ENCODE peak calls at places on chromosomes 1 and 21, in six cellular contexts. Z is A549; R is neural progenitor cell; Y is SK-N-SH; I is IMR-90; S is CD8-positive, alpha-beta T cell. E is an unnamed sample. For H3K4me1, the result is how much of the 10 kb centered on the place peaks cover.

GRCh38 chr21:29187939-29188338 is 57.5 kb downstream of the MAP3K7CL start:
- DNase-seq in Z (no peak), R (no peak), Y (no peak), I (peak), S (no peak), E (no peak)

GRCh38 chr21:30104246-30104645 is 62.4 kb downstream of the CLDN17 start:
- DNase-seq in Z (no peak), R (no peak), Y (no peak), I (no peak), S (no peak), E (no peak)

GRCh38 chr1:8598060-8598724 is 219.2 kb downstream of the RERE start:
- DNase-seq in Z (no peak), R (peak), Y (peak), I (peak), S (no peak), E (no peak)

GRCh38 chr1:31064685-31065309 is 720 bp downstream of the PUM1 start:
- DNase-seq in Z (peak), R (no peak), Y (peak), I (peak), S (peak), E (no peak)

GRCh38 chr1:15106608-15107007 is 46.9 kb upstream of the TMEM51 start:
- DNase-seq in Z (no peak), R (no peak), Y (no peak), I (no peak), S (no peak), E (no peak)

GRCh38 chr1:211935448-211935970 is 99.8 kb downstream of the INTS7 start:
- DNase-seq in Z (no peak), R (no peak), Y (no peak), I (no peak), S (no peak), E (no peak)

GRCh38 chr1:193103759-193104495 is 1.3 kb downstream of the GLRX2 start:
- DNase-seq in Z (no peak), R (no peak), Y (no peak), I (no peak), S (no peak), E (no peak)

GRCh38 chr1:177585492-177586220 is 384.2 kb downstream of the SEC16B start:
- DNase-seq in Z (no peak), R (no peak), Y (no peak), I (no peak), S (no peak), E (no peak)

GRCh38 chr1:215568287-215568692 is 1.2 kb downstream of the KCTD3 start:
- DNase-seq in Z (peak), R (no peak), Y (peak), I (peak), S (no peak), E (no peak)

GRCh38 chr1:207822124-207822601 is 70.3 kb downstream of the CD46 start:
- DNase-seq in Z (no peak), R (no peak), Y (no peak), I (no peak), S (no peak), E (peak)

GRCh38 chr1:55931272-55931940 is 648.0 kb downstream of the PLPP3 start:
- DNase-seq in Z (no peak), R (no peak), Y (no peak), I (peak), S (no peak), E (no peak)

GRCh38 chr1:50667710-50668356 is 244.6 kb upstream of the DMRTA2 start:
- DNase-seq in Z (no peak), R (no peak), Y (no peak), I (peak), S (no peak), E (no peak)

GRCh38 chr1:217333939-217334338 is 297.0 kb downstream of the GPATCH2 start:
- DNase-seq in Z (peak), R (peak), Y (peak), I (peak), S (no peak), E (no peak)

GRCh38 chr1:185551008-185551407 is 183.2 kb upstream of the HMCN1 start:
- DNase-seq in Z (no peak), R (no peak), Y (no peak), I (no peak), S (no peak), E (peak)

GRCh38 chr1:68291763-68292384 is 59.6 kb upstream of the WLS start:
- DNase-seq in Z (no peak), R (no peak), Y (no peak), I (peak), S (no peak), E (no peak)

GRCh38 chr21:32083175-32083574 is 195.7 kb downstream of the MIS18A start:
- DNase-seq in Z (no peak), R (no peak), Y (peak), I (peak), S (no peak), E (no peak)

GRCh38 chr1:201361652-201362504 is 15.6 kb downstream of the TNNT2 start:
- DNase-seq in Z (peak), R (peak), Y (peak), I (peak), S (no peak), E (peak)

GRCh38 chr1:36087233-36088123 is 1.2 kb upstream of the ADPRS start:
- DNase-seq in Z (no peak), R (no peak), Y (no peak), I (no peak), S (no peak), E (peak)

GRCh38 chr1:241555526-241555925 is 23.3 kb downstream of the KMO start:
- DNase-seq in Z (no peak), R (no peak), Y (no peak), I (no peak), S (no peak), E (no peak)

GRCh38 chr1:39115271-39116110 is 89.0 kb upstream of the MACF1 start:
- DNase-seq in Z (no peak), R (no peak), Y (no peak), I (peak), S (no peak), E (no peak)
- H3K4me1 ChIP-seq in Z (half or more), R (under half), Y (under half), I (under half), S (under half), E (half or more)

GRCh38 chr1:59504281-59504680 is 207.4 kb downstream of the FGGY start:
- DNase-seq in Z (no peak), R (no peak), Y (no peak), I (no peak), S (no peak), E (no peak)
- TF ChIP-seq CTCF in Z (no peak), R (no peak), Y (no peak), I (no peak), S (no peak), E (no peak)

DNA sequence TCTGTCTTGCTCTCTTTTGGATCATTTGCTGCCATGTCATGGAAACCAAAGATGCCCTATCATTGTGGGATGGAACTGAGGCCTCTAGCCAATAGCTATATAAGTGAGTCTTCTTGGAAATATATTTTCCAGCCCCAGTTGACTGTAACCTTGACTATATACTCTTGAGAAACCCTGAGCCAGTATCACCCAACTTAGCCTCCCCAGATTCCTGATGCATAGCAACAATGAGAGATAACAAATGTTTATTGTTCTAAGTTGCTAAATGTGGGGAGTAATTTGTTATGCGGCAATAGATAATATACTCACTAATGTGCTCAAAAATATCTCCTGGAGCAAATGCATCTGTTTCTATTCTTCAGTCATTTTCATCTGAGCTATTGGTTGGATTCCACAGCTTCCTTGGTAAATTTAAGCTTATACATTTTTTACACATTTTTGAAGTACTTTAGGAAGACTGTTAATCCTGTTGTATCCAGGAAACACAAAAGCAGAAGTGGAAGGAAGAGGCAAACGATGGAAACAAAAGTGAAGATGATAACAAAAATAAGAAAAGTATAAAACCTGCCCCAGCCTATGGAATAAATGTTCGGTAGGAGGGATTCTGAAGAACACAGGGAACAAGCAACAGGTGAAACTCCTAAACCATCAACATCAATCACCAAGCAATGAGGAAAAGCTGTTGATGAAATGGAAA is 6.3 kb upstream of the SRRM1 start:
- DNase-seq in Z (no peak), R (no peak), Y (no peak), I (no peak), S (no peak), E (no peak)
- H3K4me1 ChIP-seq in Z (under half), R (under half), Y (under half), I (under half), S (under half), E (under half)

GRCh38 chr1:40438391-40439015 is 11.8 kb upstream of the ZFP69B start:
- DNase-seq in Z (peak), R (peak), Y (peak), I (peak), S (no peak), E (no peak)
- TF ChIP-seq CTCF in Z (peak), R (peak), Y (peak), I (peak), S (peak), E (peak)

GRCh38 chr1:66930823-66931174 is 6.0 kb downstream of the MIER1 start:
- DNase-seq in Z (no peak), R (no peak), Y (no peak), I (no peak), S (no peak), E (no peak)
- H3K4me1 ChIP-seq in Z (under half), R (under half), Y (under half), I (under half), S (under half), E (under half)

GRCh38 chr1:53592521-53592982 is 133.4 kb downstream of the DMRTB1 start:
- DNase-seq in Z (no peak), R (peak), Y (peak), I (peak), S (no peak), E (peak)
- TF ChIP-seq CTCF in Z (no peak), R (no peak), Y (no peak), I (peak), S (no peak), E (peak)

DNA sequence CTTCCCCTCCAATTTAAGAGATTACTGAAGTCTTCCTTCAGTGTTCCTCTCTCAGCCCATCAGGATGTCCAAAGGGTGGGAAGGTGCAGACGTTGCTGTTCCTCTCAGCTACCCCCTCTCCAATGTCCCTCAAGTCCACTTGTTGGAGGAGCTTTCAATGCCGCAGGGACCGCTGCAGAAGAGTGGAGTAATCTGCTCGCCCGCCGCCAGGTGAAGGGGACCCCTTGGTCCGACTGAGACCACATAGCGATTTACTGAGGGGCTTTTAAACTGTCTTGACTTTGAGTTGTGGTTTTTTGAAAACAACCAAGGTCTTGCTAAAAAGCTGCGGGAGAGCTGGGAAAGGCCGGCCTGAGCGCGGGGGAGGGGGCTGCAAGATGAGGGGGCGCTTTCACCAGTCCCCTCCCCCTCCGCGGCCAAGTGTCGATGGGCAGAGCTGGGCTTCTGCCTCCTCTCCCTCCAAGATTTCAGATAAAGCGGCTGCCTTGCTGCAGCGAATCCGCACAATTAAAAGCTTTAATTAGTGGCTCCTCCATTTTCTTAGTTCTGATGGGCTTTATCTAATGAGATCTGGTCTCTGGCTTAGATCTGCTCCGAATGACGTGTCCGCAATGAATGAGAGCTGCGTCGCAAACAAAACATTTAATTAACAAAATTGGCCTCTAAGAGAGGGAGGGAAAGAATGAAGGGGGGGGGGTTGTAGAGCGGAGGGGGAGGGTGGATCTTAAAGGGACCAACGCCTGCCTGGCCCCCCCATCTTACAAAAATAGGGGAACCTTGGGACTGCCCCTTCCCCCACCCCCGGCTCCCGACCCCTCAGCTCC is 5.9 kb downstream of the LMO4 start:
- DNase-seq in Z (no peak), R (peak), Y (peak), I (peak), S (no peak), E (peak)
- H3K4me1 ChIP-seq in Z (under half), R (half or more), Y (under half), I (under half), S (under half), E (under half)

E was measured in upper lobe of right lung.